ENCODE peak calls at places on chromosomes 16 and 17, in seven cellular contexts. A, D, B, F, V, O and X are unnamed samples.

GRCh38 chr17:79192503-79193500 is 118.2 kb downstream of the ENGASE start:
- DNase-seq in B (peak; percentile 60), O (no peak), F (no peak), A (no peak), D (peak; percentile 91), V (peak; percentile 90), X (peak; percentile 8)

GRCh38 chr16:50547340-50547865 is 793 bp upstream of the NKD1 start:
- DNase-seq in O (no peak), F (peak; percentile 55), V (peak; percentile 46), D (peak; percentile 66), A (peak; percentile 88), B (peak; percentile 37), X (peak; percentile 38)

GRCh38 chr16:8655184-8655717 is 19.2 kb upstream of the ABAT start:
- DNase-seq in A (peak; percentile 37), V (peak; percentile 28), B (no peak), F (no peak), D (no peak), O (no peak), X (no peak)

GRCh38 chr17:64491034-64491860 is 5.6 kb downstream of the POLG2 start:
- DNase-seq in A (no peak), D (no peak), V (no peak), O (no peak), F (no peak), B (no peak), X (no peak)

GRCh38 chr16:72877374-72878028 is 170.4 kb downstream of the ZFHX3 start:
- DNase-seq in O (no peak), F (no peak), D (no peak), B (no peak), V (no peak), A (no peak), X (no peak)

GRCh38 chr16:361872-362701 is 8.3 kb downstream of the MRPL28 start:
- DNase-seq in D (peak; percentile 85), B (peak; percentile 83), O (no peak), F (peak; percentile 57), V (peak; percentile 85), A (peak; percentile 92), X (peak; percentile 80)

GRCh38 chr16:70746708-70747424 is 54.1 kb downstream of the VAC14 start:
- DNase-seq in V (no peak), D (no peak), F (peak; percentile 76), B (no peak), O (peak; percentile 64), A (no peak), X (peak; percentile 91)

GRCh38 chr16:22898874-22899348 is 84.9 kb downstream of the HS3ST2 start:
- DNase-seq in O (peak; percentile 10), B (peak; percentile 88), D (peak; percentile 93), F (peak; percentile 63), A (peak; percentile 83), V (peak; percentile 87), X (peak; percentile 43)

GRCh38 chr17:52837502-52837901 is 679.0 kb upstream of the CA10 start:
- DNase-seq in B (no peak), O (no peak), A (no peak), F (no peak), D (no peak), V (no peak), X (no peak)

GRCh38 chr16:79658301-79659001 is 57.9 kb upstream of the MAF start:
- DNase-seq in F (peak; percentile 37), D (no peak), B (no peak), V (no peak), A (no peak), O (no peak), X (peak; percentile 83)

GRCh38 chr16:57141822-57142631 is 43.8 kb downstream of the PSME3IP1 start:
- DNase-seq in V (no peak), B (no peak), A (no peak), F (no peak), O (no peak), D (no peak), X (no peak)

GRCh38 chr17:41750866-41751265 is 16.4 kb upstream of the HAP1 start:
- DNase-seq in A (no peak), O (no peak), F (no peak), V (no peak), D (no peak), B (no peak), X (no peak)

GRCh38 chr17:41751288-41751687 is 16.8 kb upstream of the HAP1 start:
- DNase-seq in A (no peak), B (no peak), D (no peak), V (no peak), O (no peak), F (no peak), X (no peak)

GRCh38 chr17:41748275-41748674 is 13.8 kb upstream of the HAP1 start:
- DNase-seq in V (no peak), O (no peak), D (no peak), B (no peak), A (no peak), F (no peak), X (no peak)

GRCh38 chr17:41758601-41759000 is 24.2 kb upstream of the HAP1 start:
- DNase-seq in A (no peak), V (no peak), F (no peak), O (no peak), B (no peak), D (no peak), X (no peak)

DNA sequence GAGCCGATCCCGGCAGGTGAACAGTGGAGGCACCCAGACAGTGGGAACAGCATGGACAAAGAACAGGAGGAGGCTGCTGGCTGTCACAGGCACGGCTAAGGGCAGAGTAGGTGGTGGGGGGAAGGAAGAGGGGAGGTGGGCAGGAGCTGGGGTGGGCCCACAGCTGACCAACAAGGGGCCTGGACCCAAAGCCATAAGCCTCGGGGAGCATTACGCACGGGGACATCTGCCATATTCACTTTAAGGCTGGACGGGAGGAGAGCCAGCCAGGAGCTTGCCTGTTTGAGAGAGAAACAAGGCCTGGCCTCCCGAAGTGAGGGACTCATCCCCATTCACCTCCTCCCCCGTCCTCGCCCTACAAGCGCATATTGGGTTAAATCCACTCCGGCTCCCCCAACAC is 19.6 kb upstream of the HAP1 start:
- DNase-seq in B (no peak), A (no peak), V (no peak), O (no peak), F (no peak), D (no peak), X (no peak)
- H3K27ac ChIP-seq in B (no peak overlapping the region), A (no peak overlapping the region), V (peak overlapping the region; percentile 71), O (no peak overlapping the region), F (no peak overlapping the region), D (no peak overlapping the region), X (no peak overlapping the region)

GRCh38 chr17:29143894-29144293 is 36.3 kb downstream of the MYO18A start:
- DNase-seq in O (no peak), B (peak; percentile 54), D (no peak), F (no peak), V (peak; percentile 42), A (no peak), X (no peak)

GRCh38 chr17:29138991-29139682 is 41.1 kb downstream of the MYO18A start:
- DNase-seq in A (peak; percentile 93), B (peak; percentile 70), V (no peak), O (no peak), D (no peak), F (peak; percentile 56), X (no peak)

GRCh38 chr17:29140051-29140582 is 40.1 kb downstream of the MYO18A start:
- DNase-seq in F (peak; percentile 87), B (peak; percentile 91), V (peak; percentile 92), O (peak; percentile 57), D (peak; percentile 79), A (peak; percentile 96), X (peak; percentile 55)

GRCh38 chr17:29140631-29141483 is 39.3 kb downstream of the MYO18A start:
- DNase-seq in F (no peak), A (peak; percentile 89), O (no peak), B (peak; percentile 49), V (peak; percentile 89), D (no peak), X (no peak)

GRCh38 chr17:29141484-29141835 is 38.7 kb downstream of the MYO18A start:
- DNase-seq in O (no peak), A (no peak), V (no peak), F (no peak), D (no peak), B (no peak), X (no peak)
- H3K4me3 ChIP-seq in O (peak overlapping the region; percentile 68), A (peak overlapping the region; percentile 50), V (no peak overlapping the region), F (no peak overlapping the region), D (no peak overlapping the region), B (no peak overlapping the region), X (no peak overlapping the region)

DNA sequence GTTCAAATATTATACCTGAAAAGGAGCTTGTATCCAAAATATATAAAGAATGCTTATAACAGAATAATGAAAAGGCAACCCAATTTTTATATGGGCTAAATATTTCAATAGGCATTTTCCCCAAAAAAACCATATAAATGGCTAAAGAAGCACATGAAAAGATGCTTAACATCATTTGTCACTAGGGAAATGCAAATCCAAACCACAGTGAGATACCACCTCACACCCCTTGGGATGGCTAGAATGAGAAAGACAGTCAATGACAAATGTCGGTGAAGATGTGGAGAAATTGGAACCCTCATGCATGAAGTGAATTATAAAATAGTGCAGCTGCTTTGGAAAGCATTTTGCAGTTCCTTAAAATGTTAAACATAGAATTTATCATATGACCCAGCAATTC is 3.1 kb downstream of the TNFRSF13B start:
- DNase-seq in F (no peak), V (no peak), O (no peak), B (no peak), D (no peak), A (no peak), X (no peak)
- H3K27ac ChIP-seq in F (no peak overlapping the region), V (no peak overlapping the region), O (no peak overlapping the region), B (no peak overlapping the region), D (no peak overlapping the region), A (peak overlapping the region; percentile 81), X (no peak overlapping the region)

GRCh38 chr16:29025218-29025617 is 40.4 kb downstream of the LAT start:
- DNase-seq in O (no peak), A (peak; percentile 23), B (no peak), D (no peak), F (no peak), V (no peak), X (no peak)

GRCh38 chr16:29030086-29030840 is 45.4 kb downstream of the LAT start:
- DNase-seq in A (no peak), D (no peak), F (no peak), O (no peak), B (no peak), V (no peak), X (no peak)

GRCh38 chr16:29028457-29029167 is 43.8 kb downstream of the LAT start:
- DNase-seq in B (no peak), V (no peak), A (peak; percentile 51), O (no peak), F (no peak), D (no peak), X (no peak)

GRCh38 chr16:29025735-29026134 is 40.9 kb downstream of the LAT start:
- DNase-seq in O (no peak), D (no peak), B (no peak), F (no peak), V (no peak), A (no peak), X (no peak)

DNA sequence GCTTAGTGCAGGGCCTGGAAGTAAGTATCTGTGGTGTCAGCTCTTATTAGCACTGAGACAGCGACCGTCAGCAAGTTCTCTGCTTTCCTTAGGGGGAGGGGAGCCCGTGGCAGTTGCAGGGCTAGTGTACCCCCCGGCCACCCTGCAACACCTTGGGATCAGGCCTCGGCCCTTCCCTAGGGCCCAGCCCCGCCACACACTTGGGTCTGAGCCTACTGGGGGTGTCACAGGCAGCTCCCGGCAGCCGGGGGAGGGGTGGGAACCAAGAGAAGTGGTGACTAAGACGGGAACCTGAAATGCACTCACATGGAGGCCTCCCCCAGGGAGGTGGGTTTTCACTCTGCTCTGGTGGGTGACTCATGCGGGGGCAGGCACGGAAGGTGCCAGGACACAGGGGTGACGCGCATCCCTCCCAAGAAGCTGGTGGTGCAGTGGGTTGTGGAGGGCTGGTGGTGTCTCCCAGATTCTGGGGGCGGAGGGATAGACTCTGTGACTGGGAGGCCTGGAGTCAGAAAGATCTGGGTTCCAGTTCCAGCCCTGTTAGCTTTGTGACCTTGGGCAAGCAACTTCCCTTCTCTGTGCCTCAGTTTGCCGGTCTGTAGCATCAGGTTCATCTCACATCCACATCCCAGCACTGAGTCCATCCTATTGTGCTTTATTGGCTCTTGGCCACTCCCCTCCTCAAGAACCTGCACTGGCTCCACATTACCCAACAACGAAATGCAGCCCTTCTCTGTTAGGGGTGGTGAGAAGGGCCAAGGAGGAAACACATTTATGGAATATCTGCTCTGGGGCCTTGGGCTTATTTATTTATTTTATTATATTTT is 44.5 kb downstream of the LAT start:
- DNase-seq in F (peak; percentile 27), V (peak; percentile 4), O (peak; percentile 9), D (peak; percentile 58), B (no peak), A (peak; percentile 76), X (no peak)
- H3K4me3 ChIP-seq in F (no peak overlapping the region), V (no peak overlapping the region), O (no peak overlapping the region), D (peak overlapping the region; percentile 11), B (no peak overlapping the region), A (no peak overlapping the region), X (no peak overlapping the region)